ENCODE peak calls at places on chromosomes 13 and 19, in four cellular contexts. T is substantia nigra, Z is tibial artery, B is heart left ventricle. F is an unnamed sample.

GRCh38 chr19:40464059-40465024 is 1.2 kb downstream of the BLVRB start:
- DNase-seq in T (peak), Z (peak), B (peak), F (peak)

GRCh38 chr19:5250127-5250659 is 90.4 kb downstream of the PTPRS start:
- DNase-seq in T (no peak), Z (peak), B (peak), F (peak)

GRCh38 chr19:18469245-18470107 is 31.5 kb upstream of the ISYNA1 start:
- DNase-seq in T (peak), Z (no peak), B (peak), F (no peak)

GRCh38 chr13:91708558-91708957 is 310.1 kb downstream of the GPC5 start:
- DNase-seq in T (no peak), Z (no peak), B (no peak), F (no peak)

GRCh38 chr19:15452111-15453047 is 2.6 kb upstream of the WIZ start:
- DNase-seq in T (no peak), Z (peak), B (peak), F (peak)

GRCh38 chr13:48784906-48785555 is 131.3 kb downstream of the CYSLTR2 start:
- DNase-seq in T (no peak), Z (no peak), B (no peak), F (no peak)

GRCh38 chr19:40612831-40613668 is 11.9 kb downstream of the LTBP4 start:
- DNase-seq in T (no peak), Z (no peak), B (peak), F (no peak)

GRCh38 chr13:36986462-36987240 is 12.5 kb downstream of the ALG5 start:
- DNase-seq in T (no peak), Z (no peak), B (no peak), F (no peak)

GRCh38 chr19:50482886-50483285 is 6.2 kb upstream of the GARIN5A start:
- DNase-seq in T (no peak), Z (no peak), B (no peak), F (no peak)

GRCh38 chr19:55670280-55671053 is 4.6 kb upstream of the EPN1 start:
- DNase-seq in T (no peak), Z (peak), B (no peak), F (peak)

GRCh38 chr13:78102121-78102677 is 183.6 kb upstream of the EDNRB start:
- DNase-seq in T (no peak), Z (peak), B (no peak), F (no peak)

GRCh38 chr19:15123900-15124299 is 16.7 kb downstream of the SYDE1 start:
- DNase-seq in T (no peak), Z (peak), B (peak), F (peak)

GRCh38 chr19:53109527-53109926 is 6.3 kb upstream of the ZNF160 start:
- DNase-seq in T (no peak), Z (no peak), B (no peak), F (no peak)

GRCh38 chr13:46728777-46729176 is 68.2 kb downstream of the ESD start:
- DNase-seq in T (no peak), Z (no peak), B (no peak), F (no peak)

GRCh38 chr13:73715114-73715909 is 418.9 kb downstream of the KLF12 start:
- DNase-seq in T (no peak), Z (no peak), B (no peak), F (no peak)

GRCh38 chr19:35458821-35459391 is 10.8 kb downstream of the FFAR2 start:
- DNase-seq in T (no peak), Z (no peak), B (no peak), F (no peak)

GRCh38 chr13:110726726-110727125 is 13.2 kb downstream of the ING1 start:
- DNase-seq in T (no peak), Z (no peak), B (no peak), F (no peak)

GRCh38 chr13:41995946-41996345 is 35.0 kb upstream of the VWA8 start:
- DNase-seq in T (no peak), Z (no peak), B (no peak), F (no peak)

GRCh38 chr19:47141695-47142094 is 11.1 kb downstream of the SAE1 start:
- DNase-seq in T (no peak), Z (no peak), B (no peak), F (no peak)

GRCh38 chr19:53057904-53058579 is 13.5 kb downstream of the ERVV-2 start:
- DNase-seq in T (no peak), Z (no peak), B (no peak), F (no peak)

GRCh38 chr19:21352830-21353229 is 6.0 kb upstream of the ZNF738 start:
- DNase-seq in T (no peak), Z (no peak), B (no peak), F (no peak)

GRCh38 chr19:15782211-15782610 is 5.2 kb upstream of the OR10H5 start:
- DNase-seq in T (no peak), Z (no peak), B (no peak), F (no peak)

GRCh38 chr19:7916137-7916907 is 1.7 kb downstream of the TGFBR3L start:
- DNase-seq in T (no peak), Z (no peak), B (peak), F (peak)

GRCh38 chr13:113220877-113221276 is 11.5 kb downstream of the CUL4A start:
- DNase-seq in T (no peak), Z (no peak), B (no peak), F (no peak)

DNA sequence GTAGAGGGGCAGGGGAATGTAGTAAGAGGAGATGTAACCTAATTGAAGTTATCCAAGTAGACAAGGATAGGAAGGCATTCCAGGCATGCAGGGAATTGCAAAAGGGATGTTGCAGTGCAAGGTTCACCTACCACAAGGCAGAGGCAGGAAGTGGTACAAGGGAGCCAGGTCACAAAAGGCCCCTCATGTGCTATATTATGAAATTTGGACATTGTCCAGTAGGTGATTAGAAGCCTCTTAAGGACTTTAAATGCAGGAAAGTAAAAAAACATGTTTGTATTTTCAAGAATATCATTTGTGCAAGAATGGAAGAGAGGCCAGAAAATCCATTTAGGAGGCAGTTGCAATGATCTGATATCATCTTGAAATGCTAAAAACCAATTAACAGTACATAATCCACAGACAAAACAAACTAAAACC is 111.4 kb downstream of the FRY start:
- DNase-seq in T (no peak), Z (no peak), B (no peak), F (no peak)
- H3K27ac ChIP-seq in T (no peak), Z (no peak), B (no peak), F (no peak)

GRCh38 chr19:38266981-38267597 is 2.7 kb downstream of the SPINT2 start:
- DNase-seq in T (no peak), Z (no peak), B (no peak), F (no peak)

GRCh38 chr19:38265213-38265861 is 964 bp downstream of the SPINT2 start:
- DNase-seq in T (no peak), Z (no peak), B (no peak), F (no peak)

GRCh38 chr19:38268539-38268938 is 4.2 kb downstream of the SPINT2 start:
- DNase-seq in T (no peak), Z (no peak), B (no peak), F (no peak)

GRCh38 chr19:38266070-38266469 is 1.7 kb downstream of the SPINT2 start:
- DNase-seq in T (no peak), Z (no peak), B (no peak), F (no peak)

DNA sequence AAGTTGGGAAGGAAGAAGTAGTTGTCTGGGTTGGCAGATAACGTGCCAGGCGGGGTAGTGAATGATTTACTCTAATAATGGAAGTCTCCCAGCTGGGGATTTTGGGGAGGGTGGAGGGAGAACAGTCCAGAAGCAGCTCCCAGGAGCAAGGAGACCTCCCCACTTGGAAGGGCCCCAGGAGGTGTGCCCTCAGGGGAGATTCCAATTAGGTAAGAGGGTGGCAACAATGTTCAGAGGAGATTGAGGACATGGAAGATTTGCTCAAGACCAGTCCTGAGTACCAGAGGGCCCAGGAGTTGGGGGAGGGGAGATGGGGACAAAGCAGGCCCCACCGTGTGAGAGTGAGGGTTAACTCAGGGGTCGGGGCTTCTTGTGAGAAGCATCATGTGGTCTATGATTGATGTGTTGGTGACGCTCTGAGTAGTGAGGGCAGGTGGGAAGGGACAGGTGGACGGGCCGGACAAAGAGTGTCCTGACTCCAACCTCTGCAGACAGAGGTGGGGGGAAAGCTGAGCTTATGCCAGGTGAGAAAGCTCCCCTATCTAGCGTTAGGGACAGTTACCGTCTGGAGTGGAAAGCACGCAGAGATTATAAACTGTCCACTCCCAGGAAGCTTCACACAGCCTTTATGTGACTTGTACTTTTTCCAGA is 3.5 kb downstream of the SPINT2 start:
- DNase-seq in T (no peak), Z (no peak), B (no peak), F (no peak)
- H3K27ac ChIP-seq in T (no peak), Z (peak), B (no peak), F (peak)

GRCh38 chr13:45100855-45101254 is 19.5 kb upstream of the GTF2F2 start:
- DNase-seq in T (no peak), Z (no peak), B (no peak), F (no peak)

GRCh38 chr13:45104294-45104693 is 16.0 kb upstream of the GTF2F2 start:
- DNase-seq in T (no peak), Z (no peak), B (no peak), F (no peak)

GRCh38 chr13:45105895-45106294 is 14.4 kb upstream of the GTF2F2 start:
- DNase-seq in T (no peak), Z (no peak), B (no peak), F (no peak)

GRCh38 chr13:45101327-45102018 is 18.8 kb upstream of the GTF2F2 start:
- DNase-seq in T (no peak), Z (no peak), B (no peak), F (no peak)

DNA sequence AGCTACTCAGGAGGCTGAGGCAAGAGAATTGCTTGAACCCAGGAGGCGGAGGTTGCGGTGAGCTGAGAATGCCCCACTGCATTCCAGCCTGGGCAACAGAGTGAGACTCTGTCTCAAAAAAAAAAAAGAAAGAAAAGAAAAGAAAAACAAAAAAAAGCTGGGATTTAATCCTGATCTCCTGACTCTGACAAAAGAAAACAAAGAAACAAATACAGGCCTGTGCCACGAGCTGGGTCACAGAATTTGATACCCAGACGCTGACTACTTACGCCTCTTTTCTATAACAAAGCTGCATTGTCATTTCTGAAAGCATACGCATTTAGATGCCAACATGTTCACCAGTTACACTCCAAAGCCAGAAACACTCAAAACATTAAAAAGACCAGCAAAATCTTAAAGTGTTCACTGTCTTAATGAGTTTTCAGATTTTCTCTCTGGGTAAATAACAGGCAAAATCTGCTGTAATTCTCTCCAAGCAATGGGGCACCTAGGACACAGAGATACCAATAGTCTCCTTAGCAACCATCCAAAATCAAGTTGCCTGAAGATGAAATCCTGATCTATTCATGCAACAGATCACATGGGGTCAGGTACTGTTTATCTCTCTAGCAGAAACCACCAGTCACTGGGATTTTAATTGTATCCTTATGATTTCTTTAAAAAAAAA is 18.0 kb upstream of the GTF2F2 start:
- DNase-seq in T (no peak), Z (no peak), B (no peak), F (peak)
- H3K27ac ChIP-seq in T (peak), Z (no peak), B (no peak), F (peak)

GRCh38 chr13:40981361-40981760 is 37.8 kb downstream of the ELF1 start:
- DNase-seq in T (no peak), Z (no peak), B (no peak), F (no peak)
- H3K27ac ChIP-seq in T (no peak), Z (no peak), B (peak), F (peak)